ENCODE peak calls at places on chromosomes 2 and 18, in eight cellular contexts. One of them, this sample, is unnamed.

GRCh38 chr2:119435953-119436297 is 4.3 kb downstream of the TMEM37 start:
- DNase-seq in nucleus accumbens: no peak
- DNase-seq in memory B cell: no peak
- DNase-seq in ELR: no peak
- DNase-seq in NCI-H1092: no peak
- DNase-seq in EH: no peak
- DNase-seq in dermis blood vessel endothelial cell: no peak
- DNase-seq in GM12891: no peak
- DNase-seq in this sample: no peak

GRCh38 chr18:77108001-77108692 is 24.4 kb downstream of the MBP start:
- DNase-seq in ELR: peak
- DNase-seq in dermis blood vessel endothelial cell: no peak
- DNase-seq in GM12891: no peak
- DNase-seq in NCI-H1092: no peak
- DNase-seq in nucleus accumbens: no peak
- DNase-seq in EH: peak
- DNase-seq in memory B cell: no peak
- DNase-seq in this sample: peak

GRCh38 chr18:47184419-47185050 is 8.4 kb upstream of the IER3IP1 start:
- DNase-seq in EH: peak
- DNase-seq in memory B cell: no peak
- DNase-seq in nucleus accumbens: no peak
- DNase-seq in GM12891: no peak
- DNase-seq in ELR: peak
- DNase-seq in dermis blood vessel endothelial cell: peak
- DNase-seq in NCI-H1092: peak
- DNase-seq in this sample: no peak

GRCh38 chr2:8505311-8505920 is 176.4 kb upstream of the ID2 start:
- DNase-seq in GM12891: no peak
- DNase-seq in ELR: no peak
- DNase-seq in memory B cell: no peak
- DNase-seq in dermis blood vessel endothelial cell: no peak
- DNase-seq in nucleus accumbens: no peak
- DNase-seq in NCI-H1092: no peak
- DNase-seq in EH: no peak
- DNase-seq in this sample: no peak

GRCh38 chr18:63758616-63759015 is 16.6 kb upstream of the SERPINB7 start:
- DNase-seq in NCI-H1092: peak
- DNase-seq in GM12891: no peak
- DNase-seq in memory B cell: no peak
- DNase-seq in EH: no peak
- DNase-seq in nucleus accumbens: no peak
- DNase-seq in dermis blood vessel endothelial cell: no peak
- DNase-seq in ELR: no peak
- DNase-seq in this sample: no peak

GRCh38 chr2:16745466-16745865 is 79.8 kb upstream of the CYRIA start:
- DNase-seq in nucleus accumbens: no peak
- DNase-seq in NCI-H1092: no peak
- DNase-seq in memory B cell: no peak
- DNase-seq in ELR: no peak
- DNase-seq in GM12891: no peak
- DNase-seq in dermis blood vessel endothelial cell: no peak
- DNase-seq in EH: no peak
- DNase-seq in this sample: no peak

GRCh38 chr18:59470627-59471121 is 111.6 kb upstream of the LMAN1 start:
- DNase-seq in ELR: no peak
- DNase-seq in dermis blood vessel endothelial cell: no peak
- DNase-seq in EH: no peak
- DNase-seq in nucleus accumbens: no peak
- DNase-seq in NCI-H1092: peak
- DNase-seq in memory B cell: no peak
- DNase-seq in GM12891: no peak
- DNase-seq in this sample: no peak

GRCh38 chr2:152359573-152360363 is 24.8 kb downstream of the FMNL2 start:
- DNase-seq in nucleus accumbens: no peak
- DNase-seq in dermis blood vessel endothelial cell: no peak
- DNase-seq in EH: no peak
- DNase-seq in NCI-H1092: no peak
- DNase-seq in memory B cell: no peak
- DNase-seq in GM12891: no peak
- DNase-seq in ELR: no peak
- DNase-seq in this sample: no peak

GRCh38 chr2:47339745-47340541 is 63.0 kb upstream of the MSH2 start:
- DNase-seq in ELR: peak
- DNase-seq in dermis blood vessel endothelial cell: peak
- DNase-seq in EH: peak
- DNase-seq in memory B cell: no peak
- DNase-seq in nucleus accumbens: no peak
- DNase-seq in GM12891: no peak
- DNase-seq in NCI-H1092: no peak
- DNase-seq in this sample: no peak

GRCh38 chr18:64019922-64020756 is 50.3 kb downstream of the SERPINB8 start:
- DNase-seq in ELR: no peak
- DNase-seq in memory B cell: no peak
- DNase-seq in nucleus accumbens: no peak
- DNase-seq in dermis blood vessel endothelial cell: no peak
- DNase-seq in NCI-H1092: no peak
- DNase-seq in EH: peak
- DNase-seq in GM12891: no peak
- DNase-seq in this sample: no peak

GRCh38 chr2:222670191-222671038 is 1.0 kb upstream of the MOGAT1 start:
- DNase-seq in nucleus accumbens: no peak
- DNase-seq in ELR: no peak
- DNase-seq in dermis blood vessel endothelial cell: no peak
- DNase-seq in memory B cell: no peak
- DNase-seq in GM12891: no peak
- DNase-seq in EH: no peak
- DNase-seq in NCI-H1092: no peak
- DNase-seq in this sample: no peak

GRCh38 chr2:86275962-86276361 is 61.5 kb downstream of the REEP1 start:
- DNase-seq in ELR: no peak
- DNase-seq in dermis blood vessel endothelial cell: no peak
- DNase-seq in memory B cell: no peak
- DNase-seq in EH: no peak
- DNase-seq in nucleus accumbens: no peak
- DNase-seq in GM12891: no peak
- DNase-seq in NCI-H1092: no peak
- DNase-seq in this sample: no peak